ENCODE peak calls at places on chromosome 17, in six cellular contexts. D is cardiac muscle cell, W is HS-5, Z is Peyer's patch, F is HT1080, J is EL. N is an unnamed sample.

GRCh38 chr17:28201315-28201714 is 117.7 kb upstream of the TMEM97 start:
- DNase-seq in D (no peak), W (no peak), Z (no peak), F (no peak), J (no peak), N (no peak)

GRCh38 chr17:50146927-50147640 is 3.4 kb downstream of the PPP1R9B start:
- DNase-seq in D (no peak), W (no peak), Z (peak; percentile 46), F (no peak), J (no peak), N (no peak)

GRCh38 chr17:61797283-61797682 is 66.0 kb downstream of the BRIP1 start:
- DNase-seq in D (no peak), W (no peak), Z (no peak), F (no peak), J (no peak), N (no peak)

GRCh38 chr17:2453865-2454264 is 53.0 kb upstream of the MNT start:
- DNase-seq in D (no peak), W (no peak), Z (no peak), F (no peak), J (no peak), N (no peak)

GRCh38 chr17:35709874-35710273 is 21.6 kb upstream of the RASL10B start:
- DNase-seq in D (peak; percentile 56), W (no peak), Z (no peak), F (no peak), J (no peak), N (no peak)

GRCh38 chr17:72977768-72978417 is 114.6 kb downstream of the SLC39A11 start:
- DNase-seq in D (peak; percentile 30), W (no peak), Z (no peak), F (peak; percentile 72), J (peak; percentile 54), N (no peak)

GRCh38 chr17:59436900-59437299 is 105.4 kb downstream of the YPEL2 start:
- DNase-seq in D (no peak), W (no peak), Z (no peak), F (no peak), J (no peak), N (no peak)

GRCh38 chr17:33952425-33952824 is 302.7 kb upstream of the CCL2 start:
- DNase-seq in D (no peak), W (no peak), Z (no peak), F (no peak), J (no peak), N (no peak)

GRCh38 chr17:77140878-77141767 is at the start of gene SEC14L1:
- DNase-seq in D (peak; percentile 33), W (no peak), Z (peak; percentile 52), F (peak; percentile 33), J (peak; percentile 59), N (peak; percentile 65)

GRCh38 chr17:16950488-16950887 is 21.4 kb downstream of the TNFRSF13B start:
- DNase-seq in D (no peak), W (no peak), Z (no peak), F (no peak), J (no peak), N (no peak)

GRCh38 chr17:56939869-56940484 is 20.9 kb downstream of the COIL start:
- DNase-seq in D (peak; percentile 75), W (no peak), Z (no peak), F (peak; percentile 56), J (peak; percentile 69), N (peak; percentile 67)

GRCh38 chr17:77405867-77406513 is 265.2 kb downstream of the SEC14L1 start:
- DNase-seq in D (no peak), W (no peak), Z (peak; percentile 81), F (no peak), J (no peak), N (no peak)

GRCh38 chr17:79220715-79221291 is 146.2 kb downstream of the ENGASE start:
- DNase-seq in D (no peak), W (no peak), Z (no peak), F (no peak), J (no peak), N (no peak)

GRCh38 chr17:36182176-36183000 is 6.0 kb upstream of the TBC1D3B start:
- DNase-seq in D (no peak), W (no peak), Z (peak; percentile 37), F (no peak), J (no peak), N (peak; percentile 34)

GRCh38 chr17:9389116-9389515 is 186.5 kb downstream of the STX8 start:
- DNase-seq in D (peak; percentile 74), W (peak; percentile 87), Z (no peak), F (peak; percentile 71), J (peak; percentile 81), N (no peak)

GRCh38 chr17:68533887-68534700 is 21.9 kb downstream of the PRKAR1A start:
- DNase-seq in D (peak; percentile 47), W (no peak), Z (no peak), F (no peak), J (peak; percentile 23), N (peak; percentile 38)

GRCh38 chr17:55390364-55390977 is 31.2 kb downstream of the MMD start:
- DNase-seq in D (peak; percentile 22), W (no peak), Z (no peak), F (no peak), J (no peak), N (no peak)

GRCh38 chr17:79438045-79438444 is 172.8 kb downstream of the RBFOX3 start:
- DNase-seq in D (no peak), W (no peak), Z (no peak), F (no peak), J (no peak), N (no peak)

GRCh38 chr17:16419074-16419928 is 3.9 kb downstream of the TRPV2 start:
- DNase-seq in D (peak; percentile 80), W (peak; percentile 78), Z (no peak), F (peak; percentile 93), J (peak; percentile 94), N (peak; percentile 87)

GRCh38 chr17:58263773-58264172 is 17.0 kb downstream of the MPO start:
- DNase-seq in D (no peak), W (no peak), Z (no peak), F (no peak), J (no peak), N (no peak)

GRCh38 chr17:16285646-16286008 is 67.6 kb downstream of the CENPV start:
- DNase-seq in D (no peak), W (no peak), Z (no peak), F (no peak), J (no peak), N (no peak)

GRCh38 chr17:38703742-38704644 is 1.1 kb upstream of the MLLT6 start:
- DNase-seq in D (peak; percentile 52), W (no peak), Z (peak; percentile 88), F (no peak), J (peak; percentile 67), N (peak; percentile 92)

GRCh38 chr17:56822725-56823124 is 11.0 kb downstream of the C17orf67 start:
- DNase-seq in D (peak; percentile 16), W (no peak), Z (no peak), F (no peak), J (no peak), N (no peak)

GRCh38 chr17:9436629-9437028 is 139.0 kb downstream of the STX8 start:
- DNase-seq in D (no peak), W (no peak), Z (no peak), F (no peak), J (no peak), N (no peak)

GRCh38 chr17:81064746-81065475 is 30.0 kb downstream of the BAIAP2 start:
- DNase-seq in D (peak; percentile 77), W (no peak), Z (no peak), F (no peak), J (no peak), N (no peak)

GRCh38 chr17:83173997-83174858 is 94.8 kb downstream of the METRNL start:
- DNase-seq in D (peak; percentile 55), W (no peak), Z (peak; percentile 58), F (no peak), J (no peak), N (no peak)

GRCh38 chr17:55814377-55814776 is 63.5 kb downstream of the PCTP start:
- DNase-seq in D (no peak), W (peak; percentile 13), Z (no peak), F (peak; percentile 43), J (peak; percentile 15), N (no peak)

GRCh38 chr17:28506763-28507487 is 777 bp downstream of the FOXN1 start:
- DNase-seq in D (no peak), W (no peak), Z (no peak), F (no peak), J (no peak), N (no peak)

GRCh38 chr17:67390646-67391480 is 13.8 kb downstream of the PITPNC1 start:
- DNase-seq in D (peak; percentile 81), W (peak; percentile 90), Z (peak; percentile 64), F (peak; percentile 99), J (peak; percentile 90), N (peak; percentile 94)

GRCh38 chr17:30519707-30520106 is 42.5 kb downstream of the GOSR1 start:
- DNase-seq in D (peak; percentile 94), W (peak; percentile 75), Z (no peak), F (peak; percentile 86), J (peak; percentile 93), N (peak; percentile 58)

GRCh38 chr17:30378191-30378796 is 433 bp upstream of the CPD start:
- DNase-seq in D (peak; percentile 39), W (no peak), Z (peak; percentile 43), F (no peak), J (peak; percentile 31), N (no peak)

GRCh38 chr17:38687291-38687690 is 12.5 kb upstream of the EPOP start:
- DNase-seq in D (peak; percentile 53), W (no peak), Z (no peak), F (peak; percentile 76), J (peak; percentile 64), N (no peak)

GRCh38 chr17:74268554-74268953 is 5.5 kb upstream of the DNAI2 start:
- DNase-seq in D (no peak), W (no peak), Z (no peak), F (peak; percentile 11), J (no peak), N (no peak)

GRCh38 chr17:43983515-43984411 is 20.7 kb upstream of the NAGS start:
- DNase-seq in D (no peak), W (no peak), Z (no peak), F (no peak), J (peak; percentile 27), N (no peak)

GRCh38 chr17:69609495-69610315 is 195.2 kb downstream of the MAP2K6 start:
- DNase-seq in D (peak; percentile 36), W (no peak), Z (no peak), F (peak; percentile 60), J (peak; percentile 61), N (peak; percentile 36)

GRCh38 chr17:32525116-32525515 is 38.3 kb downstream of the CDK5R1 start:
- DNase-seq in D (peak; percentile 52), W (no peak), Z (no peak), F (peak; percentile 17), J (peak; percentile 57), N (no peak)

N was measured in RKO.